ENCODE peak calls at places on chromosomes 3 and 15, in six cellular contexts. N, C, G, U, J and T are unnamed samples.

GRCh38 chr3:14988988-14989394 is 41.6 kb downstream of the NR2C2 start:
- DNase-seq in N (no peak), C (no peak), G (peak), U (no peak), J (no peak), T (no peak)

GRCh38 chr3:133295199-133295901 is 104.5 kb upstream of the BFSP2 start:
- DNase-seq in N (no peak), C (no peak), G (no peak), U (no peak), J (no peak), T (no peak)

GRCh38 chr3:10469406-10470119 is 35.8 kb downstream of the ATP2B2 start:
- DNase-seq in N (no peak), C (no peak), G (peak), U (peak), J (no peak), T (no peak)

GRCh38 chr3:54358327-54358726 is 236.0 kb downstream of the CACNA2D3 start:
- DNase-seq in N (peak), C (peak), G (no peak), U (no peak), J (no peak), T (no peak)

GRCh38 chr3:56915969-56916586 is 114.3 kb upstream of the ARHGEF3 start:
- DNase-seq in N (peak), C (no peak), G (peak), U (peak), J (peak), T (no peak)

GRCh38 chr3:71011565-71012287 is 571.8 kb downstream of the FOXP1 start:
- DNase-seq in N (peak), C (no peak), G (no peak), U (no peak), J (no peak), T (no peak)

GRCh38 chr3:32872487-32873382 is 54.9 kb downstream of the TRIM71 start:
- DNase-seq in N (peak), C (peak), G (no peak), U (no peak), J (no peak), T (peak)

GRCh38 chr3:186315581-186316354 is 46.3 kb downstream of the DGKG start:
- DNase-seq in N (no peak), C (no peak), G (no peak), U (no peak), J (no peak), T (no peak)

GRCh38 chr3:146646251-146646650 is 41.1 kb upstream of the PLSCR5 start:
- DNase-seq in N (no peak), C (no peak), G (no peak), U (no peak), J (no peak), T (no peak)

GRCh38 chr3:99562138-99562537 is 76.3 kb upstream of the COL8A1 start:
- DNase-seq in N (no peak), C (no peak), G (peak), U (no peak), J (no peak), T (no peak)

GRCh38 chr15:100152463-100152862 is 189.3 kb downstream of the ADAMTS17 start:
- DNase-seq in N (no peak), C (no peak), G (no peak), U (no peak), J (no peak), T (no peak)

GRCh38 chr15:29275855-29276254 is 6.2 kb upstream of the NSMCE3 start:
- DNase-seq in N (no peak), C (no peak), G (no peak), U (no peak), J (no peak), T (no peak)

DNA sequence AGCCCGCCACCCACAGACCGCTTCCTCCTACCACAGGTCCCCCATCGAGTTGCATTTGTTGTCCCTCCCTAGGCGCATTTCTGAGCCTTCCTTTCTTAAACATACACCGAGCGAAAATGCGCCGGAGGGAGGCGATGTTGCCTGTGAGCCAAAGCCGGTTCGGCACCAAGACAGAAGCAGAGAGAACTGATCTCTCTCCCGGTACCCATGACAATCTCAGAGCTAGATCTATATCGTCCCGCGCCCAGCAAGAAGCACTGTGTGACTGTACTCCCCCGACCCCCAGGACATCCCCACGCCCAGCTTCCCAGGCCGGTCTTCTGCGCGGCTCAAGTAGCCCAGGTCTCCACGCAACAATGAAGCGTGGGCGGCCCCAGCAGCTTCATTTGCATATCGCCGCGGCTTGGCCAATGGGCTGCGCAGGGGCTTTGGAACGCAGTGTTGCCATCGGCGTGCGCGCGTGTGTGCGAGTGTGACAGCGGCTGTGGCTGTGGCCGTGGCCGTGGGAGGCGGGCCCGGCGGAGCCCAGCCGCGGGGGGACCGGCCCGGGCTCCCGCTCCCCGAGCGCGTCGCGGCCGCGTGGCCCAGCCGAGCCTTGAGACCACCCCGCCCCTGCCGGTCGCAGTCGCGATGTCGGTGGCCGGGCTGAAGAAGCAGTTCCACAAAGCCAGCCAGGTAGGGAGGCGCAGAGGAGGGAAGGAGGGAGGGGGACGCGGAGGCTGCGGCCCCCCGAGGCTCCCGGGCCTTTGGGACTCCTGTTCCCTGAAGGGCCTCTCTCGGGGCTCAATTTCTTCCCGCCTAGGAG is at the start of gene SH3GL3:
- DNase-seq in N (peak), C (peak), G (peak), U (peak), J (peak), T (peak)
- H3K4me3 ChIP-seq in N (peak), C (peak), G (peak), U (peak), J (no peak), T (peak)

GRCh38 chr15:68054658-68055223 is 626 bp downstream of the PIAS1 start:
- DNase-seq in N (peak), C (peak), G (peak), U (peak), J (peak), T (peak)

GRCh38 chr15:68055224-68055705 is 1.1 kb downstream of the PIAS1 start:
- DNase-seq in N (peak), C (peak), G (peak), U (no peak), J (peak), T (no peak)

GRCh38 chr15:68056097-68056865 is 2.2 kb downstream of the PIAS1 start:
- DNase-seq in N (no peak), C (no peak), G (no peak), U (no peak), J (no peak), T (no peak)

GRCh38 chr15:68057758-68058157 is 3.6 kb downstream of the PIAS1 start:
- DNase-seq in N (no peak), C (no peak), G (no peak), U (no peak), J (no peak), T (no peak)

GRCh38 chr15:68057089-68057488 is 3.0 kb downstream of the PIAS1 start:
- DNase-seq in N (no peak), C (no peak), G (no peak), U (no peak), J (no peak), T (no peak)
- H3K27ac ChIP-seq in N (no peak), C (no peak), G (no peak), U (no peak), J (no peak), T (no peak)

GRCh38 chr3:184814214-184814613 is 2.2 kb downstream of the VPS8 start:
- DNase-seq in N (no peak), C (no peak), G (no peak), U (no peak), J (no peak), T (no peak)

GRCh38 chr3:184811999-184812844 is at the start of gene VPS8:
- DNase-seq in N (peak), C (peak), G (peak), U (peak), J (peak), T (peak)

GRCh38 chr3:184813357-184813756 is 1.4 kb downstream of the VPS8 start:
- DNase-seq in N (no peak), C (no peak), G (no peak), U (no peak), J (no peak), T (no peak)

GRCh38 chr3:184811663-184811998 is 335 bp upstream of the VPS8 start:
- DNase-seq in N (no peak), C (no peak), G (no peak), U (no peak), J (no peak), T (no peak)

GRCh38 chr3:184812845-184813157 is 835 bp downstream of the VPS8 start:
- DNase-seq in N (no peak), C (no peak), G (no peak), U (no peak), J (no peak), T (no peak)
- H3K4me3 ChIP-seq in N (peak), C (peak), G (peak), U (peak), J (peak), T (peak)

DNA sequence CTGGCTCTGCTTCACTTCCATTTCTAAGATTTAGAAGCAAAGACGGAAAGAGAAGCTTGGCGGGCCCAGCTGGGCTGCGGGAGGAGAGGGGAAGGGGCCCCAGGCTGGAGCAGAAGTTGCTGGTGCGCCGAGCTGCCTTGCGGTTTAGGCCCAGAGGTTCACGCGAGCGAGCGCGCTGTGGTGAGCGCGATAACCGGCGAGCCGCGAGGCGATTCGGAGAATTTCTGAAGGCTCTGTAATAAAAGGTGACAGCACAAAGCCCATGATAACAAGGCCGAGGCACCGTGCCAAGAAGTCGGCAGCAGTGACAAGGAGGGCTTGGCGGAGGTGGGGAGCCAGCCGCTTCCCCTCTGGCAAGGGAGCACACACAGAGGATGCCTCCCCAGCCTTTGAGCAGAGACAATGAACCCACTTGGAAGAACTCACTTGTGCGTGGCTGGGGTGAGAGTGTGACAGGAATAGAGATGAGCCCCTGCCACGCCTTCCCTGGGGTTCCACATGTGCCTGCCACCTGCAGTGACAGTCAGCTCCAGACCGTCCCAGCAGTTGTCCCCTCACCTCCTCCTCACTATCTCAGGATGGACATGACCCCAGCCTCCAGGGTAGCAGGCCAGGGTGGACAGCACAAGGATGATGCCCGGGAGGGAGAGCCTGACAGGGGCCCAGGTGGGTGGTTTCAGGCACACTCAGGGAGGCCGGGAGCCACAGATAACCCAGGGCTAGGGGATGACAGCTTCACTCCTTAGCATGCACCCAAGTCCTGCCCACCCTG is 315.2 kb downstream of the UACA start:
- DNase-seq in N (peak), C (no peak), G (peak), U (peak), J (peak), T (no peak)
- H3K27ac ChIP-seq in N (no peak), C (no peak), G (no peak), U (no peak), J (no peak), T (no peak)

GRCh38 chr3:181713300-181713647 is 1.5 kb downstream of the SOX2 start:
- DNase-seq in N (no peak), C (no peak), G (no peak), U (no peak), J (no peak), T (no peak)
- H3K4me3 ChIP-seq in N (no peak), C (no peak), G (peak), U (no peak), J (no peak), T (no peak)

DNA sequence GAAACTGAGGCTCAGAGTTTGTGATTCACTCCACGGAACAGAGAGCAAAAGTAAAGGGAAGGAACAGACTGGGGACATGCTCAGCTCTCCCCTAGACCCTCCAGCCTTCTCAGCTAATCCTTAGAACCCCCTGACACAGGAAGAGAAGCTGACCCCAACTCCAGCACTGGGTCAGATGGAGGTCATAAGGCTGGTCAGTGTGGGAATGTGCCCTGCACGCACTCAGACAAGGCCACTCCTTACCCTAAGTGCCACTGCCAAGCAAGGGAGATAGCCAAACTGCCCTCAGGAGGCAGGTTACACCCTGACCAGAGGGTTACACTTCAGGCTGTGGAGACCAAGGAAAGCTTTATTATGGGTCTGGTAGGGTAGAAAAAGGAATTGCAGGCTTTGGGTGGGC is 1.2 kb downstream of the RPL29 start:
- DNase-seq in N (no peak), C (no peak), G (no peak), U (no peak), J (no peak), T (no peak)
- H3K27ac ChIP-seq in N (peak), C (no peak), G (peak), U (no peak), J (peak), T (peak)

DNA sequence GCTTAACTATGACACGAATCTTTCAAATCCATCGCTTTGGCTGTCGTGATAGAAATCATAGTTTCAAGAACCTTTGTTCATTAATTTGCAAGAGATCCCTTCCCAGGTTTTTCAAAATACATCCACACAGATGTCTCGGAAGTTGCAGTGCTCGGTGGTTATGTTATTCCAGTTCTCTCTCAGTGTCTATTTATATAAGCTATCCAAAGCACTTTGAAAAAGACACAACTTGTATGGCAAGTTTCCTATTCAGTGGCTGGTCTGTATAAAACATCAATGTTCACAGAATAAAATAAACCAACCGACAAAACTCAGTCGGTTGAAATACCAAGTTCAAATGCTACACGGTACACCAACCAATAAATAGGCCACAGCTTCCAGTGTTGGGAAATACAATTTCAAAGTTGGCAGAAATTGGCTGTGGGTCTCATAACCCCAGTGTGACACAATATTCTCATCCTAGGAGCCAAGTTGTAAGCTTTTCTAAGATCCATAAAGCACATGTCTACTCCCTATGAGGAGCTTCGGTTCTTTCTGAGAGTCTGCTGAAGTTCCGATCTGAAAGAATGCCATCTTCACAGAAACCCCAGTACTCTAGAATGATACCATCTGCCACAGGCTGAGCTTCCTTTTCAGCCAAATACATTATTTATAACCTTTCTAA is 23.7 kb downstream of the SATB1 start:
- DNase-seq in N (no peak), C (no peak), G (no peak), U (no peak), J (no peak), T (no peak)
- H3K4me3 ChIP-seq in N (no peak), C (no peak), G (no peak), U (no peak), J (no peak), T (no peak)

GRCh38 chr3:52036222-52036694 is 20.1 kb downstream of the DUSP7 start:
- DNase-seq in N (no peak), C (no peak), G (no peak), U (no peak), J (no peak), T (no peak)

GRCh38 chr3:52039426-52039825 is 16.9 kb downstream of the DUSP7 start:
- DNase-seq in N (no peak), C (no peak), G (no peak), U (no peak), J (no peak), T (no peak)

GRCh38 chr3:52036829-52037228 is 19.5 kb downstream of the DUSP7 start:
- DNase-seq in N (no peak), C (no peak), G (peak), U (no peak), J (no peak), T (no peak)

GRCh38 chr3:52038227-52038626 is 18.1 kb downstream of the DUSP7 start:
- DNase-seq in N (no peak), C (no peak), G (no peak), U (no peak), J (no peak), T (no peak)

DNA sequence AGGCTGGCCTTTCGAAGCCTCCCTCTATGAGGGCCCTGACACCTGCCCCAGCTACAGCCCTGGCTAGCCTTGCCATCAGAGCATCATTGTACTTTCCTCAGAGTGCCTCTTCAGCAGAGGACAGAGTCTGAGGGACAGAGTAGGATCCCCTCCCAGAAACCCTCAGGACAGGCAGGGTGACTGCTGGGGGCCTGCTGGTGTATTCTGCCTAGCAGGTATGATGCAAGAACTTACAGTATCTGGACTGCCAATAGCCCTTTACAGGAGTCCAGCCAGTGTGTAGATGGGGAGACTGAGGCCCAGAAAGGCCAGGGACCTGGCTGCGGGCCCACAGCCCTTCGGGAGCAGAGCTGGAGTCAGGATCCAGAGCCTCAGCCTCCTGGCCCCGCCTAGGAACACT is 19.1 kb downstream of the DUSP7 start:
- DNase-seq in N (no peak), C (no peak), G (no peak), U (no peak), J (no peak), T (no peak)
- H3K27ac ChIP-seq in N (no peak), C (no peak), G (no peak), U (no peak), J (no peak), T (no peak)

DNA sequence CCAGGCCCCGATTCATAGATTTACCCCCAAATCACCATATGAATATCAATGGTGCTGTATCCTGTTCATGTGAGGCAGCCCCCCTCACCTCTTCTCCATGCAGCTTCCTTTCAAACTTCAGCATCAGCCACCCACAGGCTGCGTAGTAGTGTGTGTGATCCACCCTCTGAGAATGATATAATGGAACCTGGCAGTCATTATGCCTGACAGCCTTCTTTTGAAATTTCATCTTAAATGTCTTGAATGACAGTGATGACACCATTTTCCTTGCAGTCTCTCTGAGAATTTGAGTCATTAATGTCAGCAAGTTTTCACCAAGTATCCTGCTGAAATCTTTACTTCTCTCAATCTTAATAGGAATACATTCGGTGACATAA is 3.5 kb upstream of the CLRN1 start:
- DNase-seq in N (no peak), C (no peak), G (no peak), U (no peak), J (no peak), T (no peak)
- H3K4me3 ChIP-seq in N (no peak), C (no peak), G (no peak), U (no peak), J (no peak), T (no peak)

DNA sequence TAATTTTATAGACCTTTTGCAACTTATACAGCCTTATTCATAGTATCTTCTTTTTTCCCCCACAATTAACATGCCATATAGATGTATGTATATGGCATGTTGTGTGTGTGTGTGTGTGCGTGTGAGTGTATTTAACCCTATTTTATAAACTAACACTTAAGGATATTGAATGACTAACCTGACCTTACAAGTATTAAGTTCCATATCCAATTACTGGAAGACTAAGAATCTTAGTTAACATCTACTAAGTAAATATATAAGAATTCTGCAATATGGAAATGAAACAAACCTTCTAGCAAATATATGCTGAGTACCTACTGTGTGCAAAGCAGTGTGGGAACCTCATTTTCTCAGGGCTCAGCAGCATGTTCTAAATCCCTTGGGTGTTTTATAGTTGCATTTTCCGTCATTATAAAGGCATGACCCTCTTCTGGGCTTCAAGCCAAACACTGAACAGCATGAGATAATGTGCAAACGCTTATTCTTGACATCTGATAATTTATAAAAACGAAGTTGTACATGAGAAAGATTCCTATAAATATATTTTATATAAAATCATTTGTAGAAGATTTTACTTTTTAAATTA is 105.5 kb downstream of the NLGN1 start:
- DNase-seq in N (no peak), C (no peak), G (no peak), U (no peak), J (no peak), T (no peak)
- H3K27ac ChIP-seq in N (no peak), C (no peak), G (no peak), U (no peak), J (no peak), T (no peak)